ENCODE peak calls at places on chromosomes 2 and 18, in ten cellular contexts. T is bronchial epithelial cell, D is astrocyte of the spinal cord, Y is neural crest cell, W is PC-9, X is tibial nerve, P is cardiac muscle cell, M is NB4, H is A549, O is psoas muscle. V is an unnamed sample.

GRCh38 chr18:59308201-59309014 is 10.0 kb downstream of the CPLX4 start:
- DNase-seq in T (peak; percentile 26), D (peak; percentile 62), Y (peak; percentile 85), W (peak; percentile 73), X (peak; percentile 66), P (peak; percentile 87), M (peak; percentile 69), H (peak; percentile 55), O (peak; percentile 84), V (peak; percentile 91)

GRCh38 chr2:173656086-173656485 is 301.4 kb downstream of the CDCA7 start:
- DNase-seq in T (peak; percentile 60), D (no peak), Y (no peak), W (no peak), X (no peak), P (no peak), M (no peak), H (no peak), O (no peak), V (no peak)

GRCh38 chr18:27695054-27695453 is 481.9 kb downstream of the CDH2 start:
- DNase-seq in T (no peak), D (no peak), Y (no peak), W (no peak), X (no peak), P (no peak), M (no peak), H (no peak), O (no peak), V (no peak)

GRCh38 chr2:189411860-189412259 is 29.4 kb upstream of the WDR75 start:
- DNase-seq in T (peak; percentile 58), D (peak; percentile 95), Y (no peak), W (no peak), X (no peak), P (no peak), M (no peak), H (peak; percentile 11), O (no peak), V (no peak)

GRCh38 chr2:16319425-16320245 is 346.0 kb downstream of the CYRIA start:
- DNase-seq in T (no peak), D (no peak), Y (no peak), W (no peak), X (no peak), P (no peak), M (no peak), H (no peak), O (no peak), V (no peak)

GRCh38 chr2:31397099-31397498 is 17.4 kb downstream of the XDH start:
- DNase-seq in T (no peak), D (no peak), Y (no peak), W (no peak), X (no peak), P (no peak), M (no peak), H (no peak), O (peak; percentile 89), V (no peak)

GRCh38 chr2:219406861-219407230 is 11.3 kb upstream of the DES start:
- DNase-seq in T (peak; percentile 22), D (peak; percentile 84), Y (no peak), W (no peak), X (no peak), P (no peak), M (no peak), H (peak; percentile 22), O (peak; percentile 93), V (no peak)

GRCh38 chr18:46133534-46133933 is 29.3 kb downstream of the HAUS1 start:
- DNase-seq in T (no peak), D (no peak), Y (no peak), W (no peak), X (no peak), P (no peak), M (no peak), H (no peak), O (no peak), V (no peak)

GRCh38 chr18:4399929-4400328 is 55.2 kb downstream of the DLGAP1 start:
- DNase-seq in T (no peak), D (no peak), Y (no peak), W (no peak), X (no peak), P (no peak), M (no peak), H (no peak), O (no peak), V (no peak)

GRCh38 chr2:229775614-229776313 is 61.4 kb upstream of the DNER start:
- DNase-seq in T (no peak), D (peak; percentile 34), Y (no peak), W (no peak), X (no peak), P (no peak), M (peak; percentile 12), H (no peak), O (no peak), V (no peak)

GRCh38 chr2:28102455-28102874 is 211.9 kb downstream of the BABAM2 start:
- DNase-seq in T (peak; percentile 17), D (peak; percentile 93), Y (no peak), W (no peak), X (peak; percentile 6), P (no peak), M (no peak), H (no peak), O (no peak), V (no peak)

GRCh38 chr2:184187421-184187971 is 410.8 kb upstream of the ZNF804A start:
- DNase-seq in T (no peak), D (no peak), Y (no peak), W (no peak), X (no peak), P (no peak), M (no peak), H (no peak), O (no peak), V (no peak)

DNA sequence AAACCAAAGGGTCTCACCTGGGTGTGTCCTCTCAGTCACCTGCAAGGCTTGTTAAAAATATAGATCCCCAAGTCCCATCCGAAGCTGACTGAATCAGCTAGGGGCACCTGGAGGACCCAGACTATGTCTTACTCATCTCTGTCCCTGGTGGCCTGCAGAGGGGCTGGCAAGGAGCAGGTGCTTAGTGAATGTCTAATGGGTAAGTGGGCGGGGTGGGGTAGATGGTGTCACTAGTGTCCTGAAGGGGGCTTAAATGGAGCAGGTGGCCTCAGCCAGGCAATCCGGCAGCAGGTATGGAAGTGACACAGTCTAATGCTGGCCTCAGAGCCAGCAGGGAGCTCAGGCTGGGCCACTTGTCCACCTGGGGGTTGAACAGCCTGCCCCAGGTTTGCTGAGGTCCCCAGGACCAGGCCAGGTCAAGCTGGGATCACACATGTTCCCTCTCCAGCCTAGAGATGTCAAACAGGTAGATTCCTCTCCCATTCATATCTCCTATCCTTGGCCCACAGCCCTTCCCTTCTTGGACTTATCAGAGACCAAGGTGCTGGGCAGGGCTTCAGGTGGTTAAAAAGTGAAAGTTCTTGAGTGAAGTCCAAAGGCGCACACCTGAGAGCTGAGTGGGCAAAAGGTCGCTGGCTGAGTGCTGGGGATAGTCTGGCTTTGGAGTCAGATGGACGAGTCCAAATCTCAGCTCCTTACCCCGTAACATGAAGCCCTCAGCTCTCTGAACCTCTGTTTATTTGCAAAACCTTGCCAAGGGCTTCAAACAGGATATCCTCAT is 1.6 kb downstream of the STEAP3 start:
- DNase-seq in T (no peak), D (no peak), Y (no peak), W (no peak), X (no peak), P (no peak), M (no peak), H (no peak), O (no peak), V (no peak)
- TF ChIP-seq CTCF in T (no peak), D (no peak), Y (no peak), W (no peak), X (no peak), P (no peak), M (no peak), H (no peak), O (no peak), V (no peak)

GRCh38 chr2:127807678-127808353 is 3.2 kb downstream of the WDR33 start:
- DNase-seq in T (no peak), D (peak; percentile 31), Y (no peak), W (no peak), X (no peak), P (no peak), M (no peak), H (no peak), O (no peak), V (no peak)

GRCh38 chr2:127811922-127812321 is 951 bp upstream of the WDR33 start:
- DNase-seq in T (no peak), D (no peak), Y (no peak), W (no peak), X (no peak), P (no peak), M (no peak), H (no peak), O (no peak), V (no peak)

GRCh38 chr2:127811397-127811860 is 458 bp upstream of the WDR33 start:
- DNase-seq in T (no peak), D (no peak), Y (no peak), W (no peak), X (no peak), P (no peak), M (no peak), H (no peak), O (no peak), V (no peak)

GRCh38 chr2:127810156-127810636 is 775 bp downstream of the WDR33 start:
- DNase-seq in T (peak; percentile 44), D (no peak), Y (no peak), W (peak; percentile 15), X (no peak), P (peak; percentile 20), M (no peak), H (no peak), O (no peak), V (no peak)

GRCh38 chr2:127810637-127811396 is at the start of gene WDR33:
- DNase-seq in T (peak; percentile 86), D (peak; percentile 89), Y (peak; percentile 86), W (peak; percentile 95), X (peak; percentile 72), P (peak; percentile 94), M (peak; percentile 96), H (peak; percentile 93), O (peak; percentile 94), V (peak; percentile 91)
- TF ChIP-seq CTCF in T (peak; percentile 34), D (peak; percentile 14), Y (no peak), W (no peak), X (no peak), P (no peak), M (no peak), H (no peak), O (no peak), V (no peak)

DNA sequence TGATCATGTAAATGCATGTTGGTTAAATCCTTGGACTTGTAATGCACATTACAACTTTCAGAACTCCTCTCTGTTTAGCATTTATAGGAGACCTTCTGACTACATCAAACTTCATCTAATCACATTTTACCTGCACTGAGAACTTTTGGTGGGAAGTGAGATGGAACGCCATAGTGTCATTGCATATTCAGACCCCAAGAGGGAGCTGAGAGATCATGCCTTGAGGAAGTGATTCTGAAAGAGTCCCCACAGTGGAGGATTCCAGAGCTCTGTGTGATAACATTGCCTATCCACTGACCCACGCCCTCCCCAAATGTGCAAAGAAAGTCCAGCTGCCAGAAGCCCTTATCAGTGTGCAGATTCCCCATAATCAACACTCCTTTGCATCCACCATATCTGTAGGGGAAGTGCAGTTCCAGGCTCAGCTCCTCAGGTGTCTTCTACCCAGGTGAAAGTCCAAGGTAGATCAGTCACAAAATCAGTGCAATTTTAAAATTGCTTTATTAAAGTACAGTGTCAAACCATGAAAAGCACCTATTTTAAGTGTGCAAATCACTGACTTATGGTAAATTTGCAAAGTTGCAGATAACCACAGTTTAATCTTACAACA is 212.4 kb downstream of the RPIA start:
- DNase-seq in T (peak; percentile 47), D (peak; percentile 2), Y (no peak), W (no peak), X (peak; percentile 6), P (peak; percentile 69), M (peak; percentile 56), H (peak; percentile 55), O (no peak), V (peak; percentile 40)
- TF ChIP-seq CTCF in T (peak; percentile 63), D (peak; percentile 71), Y (no peak), W (peak; percentile 79), X (peak; percentile 45), P (peak; percentile 79), M (peak; percentile 72), H (peak; percentile 73), O (peak; percentile 56), V (peak; percentile 80)

GRCh38 chr18:35818353-35818667 is 154.2 kb upstream of the RMP24 start:
- DNase-seq in T (no peak), D (no peak), Y (no peak), W (no peak), X (no peak), P (no peak), M (no peak), H (no peak), O (no peak), V (no peak)
- TF ChIP-seq CTCF in T (no peak), D (no peak), Y (no peak), W (no peak), X (no peak), P (no peak), M (no peak), H (no peak), O (no peak), V (no peak)